ENCODE peak calls at places on chromosomes 11 and 22, in four cellular contexts. One of them, this sample, is unnamed.

GRCh38 chr11:96390403-96390830 is 604 bp downstream of the JRKL start:
- DNase-seq in stomach: no peak
- DNase-seq in suprapubic skin: no peak
- DNase-seq in spleen: no peak
- DNase-seq in this sample: no peak

GRCh38 chr11:120064341-120064740 is 73.6 kb downstream of the TRIM29 start:
- DNase-seq in spleen: no peak
- DNase-seq in suprapubic skin: peak
- DNase-seq in stomach: no peak
- DNase-seq in this sample: no peak

GRCh38 chr11:68528630-68529029 is 68.1 kb downstream of the PPP6R3 start:
- DNase-seq in stomach: no peak
- DNase-seq in suprapubic skin: no peak
- DNase-seq in spleen: no peak
- DNase-seq in this sample: peak

GRCh38 chr22:28497188-28497587 is 182.5 kb downstream of the TTC28 start:
- DNase-seq in stomach: no peak
- DNase-seq in suprapubic skin: no peak
- DNase-seq in spleen: no peak
- DNase-seq in this sample: no peak

GRCh38 chr11:123430736-123431356 is 777 bp downstream of the GRAMD1B start:
- DNase-seq in spleen: peak
- DNase-seq in suprapubic skin: peak
- DNase-seq in stomach: peak
- DNase-seq in this sample: peak

GRCh38 chr11:85752201-85752889 is 58.6 kb downstream of the SYTL2 start:
- DNase-seq in stomach: no peak
- DNase-seq in spleen: no peak
- DNase-seq in suprapubic skin: no peak
- DNase-seq in this sample: no peak

GRCh38 chr11:85464283-85464682 is 162.9 kb downstream of the DLG2 start:
- DNase-seq in spleen: no peak
- DNase-seq in suprapubic skin: no peak
- DNase-seq in stomach: no peak
- DNase-seq in this sample: no peak

GRCh38 chr22:19174106-19175025 is 4.2 kb downstream of the SLC25A1 start:
- DNase-seq in stomach: no peak
- DNase-seq in spleen: peak
- DNase-seq in suprapubic skin: no peak
- DNase-seq in this sample: no peak

GRCh38 chr11:101444851-101445250 is 139.0 kb downstream of the TRPC6 start:
- DNase-seq in spleen: no peak
- DNase-seq in stomach: no peak
- DNase-seq in suprapubic skin: no peak
- DNase-seq in this sample: no peak

GRCh38 chr11:110349109-110349996 is 52.9 kb upstream of the RDX start:
- DNase-seq in suprapubic skin: no peak
- DNase-seq in stomach: no peak
- DNase-seq in spleen: no peak
- DNase-seq in this sample: no peak

GRCh38 chr11:63564056-63564784 is 1.0 kb upstream of the PLAAT2 start:
- DNase-seq in suprapubic skin: no peak
- DNase-seq in spleen: no peak
- DNase-seq in stomach: peak
- DNase-seq in this sample: no peak

GRCh38 chr22:32572741-32573140 is 98.1 kb downstream of the FBXO7 start:
- DNase-seq in stomach: no peak
- DNase-seq in spleen: no peak
- DNase-seq in suprapubic skin: peak
- DNase-seq in this sample: no peak

GRCh38 chr11:47609675-47610074 is 15.5 kb upstream of the C1QTNF4 start:
- DNase-seq in spleen: no peak
- DNase-seq in stomach: no peak
- DNase-seq in suprapubic skin: peak
- DNase-seq in this sample: no peak

GRCh38 chr11:78499971-78500370 is 74.7 kb downstream of the NARS2 start:
- DNase-seq in suprapubic skin: no peak
- DNase-seq in spleen: no peak
- DNase-seq in stomach: no peak
- DNase-seq in this sample: no peak

GRCh38 chr11:36012979-36013378 is 69.1 kb downstream of the LDLRAD3 start:
- DNase-seq in stomach: no peak
- DNase-seq in suprapubic skin: no peak
- DNase-seq in spleen: no peak
- DNase-seq in this sample: no peak

GRCh38 chr11:35013514-35014191 is 97.2 kb downstream of the PDHX start:
- DNase-seq in stomach: no peak
- DNase-seq in suprapubic skin: no peak
- DNase-seq in spleen: no peak
- DNase-seq in this sample: no peak

GRCh38 chr11:33828604-33829429 is 54.5 kb upstream of the FBXO3 start:
- DNase-seq in suprapubic skin: no peak
- DNase-seq in spleen: no peak
- DNase-seq in stomach: no peak
- DNase-seq in this sample: no peak

GRCh38 chr11:127362754-127363153 is 362.2 kb upstream of the KIRREL3 start:
- DNase-seq in suprapubic skin: no peak
- DNase-seq in spleen: no peak
- DNase-seq in stomach: no peak
- DNase-seq in this sample: no peak

GRCh38 chr11:76314741-76315090 is 66.2 kb downstream of the THAP12 start:
- DNase-seq in stomach: no peak
- DNase-seq in spleen: no peak
- DNase-seq in suprapubic skin: no peak
- DNase-seq in this sample: no peak

GRCh38 chr11:48141475-48142100 is 75.0 kb upstream of the OR4B1 start:
- DNase-seq in suprapubic skin: no peak
- DNase-seq in spleen: no peak
- DNase-seq in stomach: no peak
- DNase-seq in this sample: no peak

GRCh38 chr11:69644071-69644961 is 3.4 kb downstream of the CCND1 start:
- DNase-seq in suprapubic skin: peak
- DNase-seq in spleen: peak
- DNase-seq in stomach: peak
- DNase-seq in this sample: peak

GRCh38 chr22:20304646-20305045 is 15.2 kb downstream of the DGCR6L start:
- DNase-seq in spleen: no peak
- DNase-seq in stomach: no peak
- DNase-seq in suprapubic skin: no peak
- DNase-seq in this sample: no peak

GRCh38 chr11:75813126-75813525 is 1.9 kb upstream of the UVRAG start:
- DNase-seq in spleen: no peak
- DNase-seq in stomach: no peak
- DNase-seq in suprapubic skin: no peak
- DNase-seq in this sample: no peak

GRCh38 chr22:44331881-44332714 is 19.3 kb upstream of the SHISAL1 start:
- DNase-seq in stomach: no peak
- DNase-seq in suprapubic skin: no peak
- DNase-seq in spleen: no peak
- DNase-seq in this sample: peak

GRCh38 chr11:65491614-65492386 is 7.0 kb upstream of the MALAT1 start:
- DNase-seq in stomach: peak
- DNase-seq in spleen: no peak
- DNase-seq in suprapubic skin: peak
- DNase-seq in this sample: peak

GRCh38 chr22:39832627-39833074 is 60.9 kb downstream of the ENTHD1 start:
- DNase-seq in suprapubic skin: no peak
- DNase-seq in spleen: no peak
- DNase-seq in stomach: no peak
- DNase-seq in this sample: no peak

GRCh38 chr11:10029386-10030121 is 264.5 kb downstream of the SBF2 start:
- DNase-seq in suprapubic skin: no peak
- DNase-seq in stomach: no peak
- DNase-seq in spleen: no peak
- DNase-seq in this sample: no peak

GRCh38 chr22:41367039-41367679 is 14.6 kb upstream of the TEF start:
- DNase-seq in spleen: peak
- DNase-seq in suprapubic skin: peak
- DNase-seq in stomach: peak
- DNase-seq in this sample: peak

DNA sequence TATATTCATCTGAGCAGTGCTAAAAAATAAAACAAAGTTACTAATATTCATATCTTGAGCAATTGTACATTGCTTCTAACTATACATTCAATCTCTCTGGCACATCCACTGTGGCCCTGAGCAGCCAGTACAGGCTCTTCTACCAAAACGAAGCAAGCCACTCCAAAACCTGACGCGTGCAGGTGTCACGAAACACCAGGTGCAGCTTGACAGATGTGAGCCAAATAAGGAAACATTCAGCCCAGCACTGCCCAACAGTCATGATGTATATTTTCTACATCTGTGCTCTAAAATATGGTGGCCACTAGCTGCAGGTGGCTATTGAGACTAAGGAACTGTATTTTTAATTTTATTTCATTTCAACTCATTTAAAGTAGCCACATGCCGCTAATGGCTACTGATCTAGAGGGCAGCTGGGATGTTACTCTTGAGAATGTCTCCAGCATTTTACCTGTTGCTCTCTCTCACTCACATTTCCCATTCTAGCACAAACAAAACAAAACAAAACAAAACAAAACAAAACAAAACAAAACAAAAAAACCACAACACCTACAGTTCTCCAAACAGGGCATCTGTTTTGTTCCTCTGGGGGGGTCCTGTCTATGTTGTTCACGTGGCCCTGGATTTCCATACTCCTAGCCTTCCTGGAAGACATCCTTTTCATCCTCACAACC is 77.7 kb downstream of the LARGE1 start:
- DNase-seq in suprapubic skin: no peak
- DNase-seq in spleen: no peak
- DNase-seq in stomach: no peak
- DNase-seq in this sample: no peak
- TF ChIP-seq POLR2AphosphoS5 in suprapubic skin: no peak
- TF ChIP-seq POLR2AphosphoS5 in spleen: no peak
- TF ChIP-seq POLR2AphosphoS5 in stomach: no peak
- TF ChIP-seq POLR2AphosphoS5 in this sample: no peak

GRCh38 chr22:46794067-46794466 is 31.6 kb downstream of the TBC1D22A start:
- DNase-seq in spleen: peak
- DNase-seq in suprapubic skin: no peak
- DNase-seq in stomach: peak
- DNase-seq in this sample: no peak
- TF ChIP-seq CTCF in spleen: no peak
- TF ChIP-seq CTCF in suprapubic skin: no peak
- TF ChIP-seq CTCF in stomach: no peak
- TF ChIP-seq CTCF in this sample: no peak

GRCh38 chr22:42644422-42645340 is 4.3 kb upstream of the ATP5MGL start:
- DNase-seq in stomach: peak
- DNase-seq in suprapubic skin: no peak
- DNase-seq in spleen: no peak
- DNase-seq in this sample: peak

GRCh38 chr22:42639541-42640241 is 710 bp downstream of the ATP5MGL start:
- DNase-seq in suprapubic skin: no peak
- DNase-seq in spleen: no peak
- DNase-seq in stomach: no peak
- DNase-seq in this sample: no peak

GRCh38 chr22:42642801-42643631 is 2.6 kb upstream of the ATP5MGL start:
- DNase-seq in suprapubic skin: no peak
- DNase-seq in stomach: peak
- DNase-seq in spleen: no peak
- DNase-seq in this sample: peak

GRCh38 chr22:42643632-42644421 is 3.4 kb upstream of the ATP5MGL start:
- DNase-seq in suprapubic skin: no peak
- DNase-seq in stomach: no peak
- DNase-seq in spleen: no peak
- DNase-seq in this sample: no peak

DNA sequence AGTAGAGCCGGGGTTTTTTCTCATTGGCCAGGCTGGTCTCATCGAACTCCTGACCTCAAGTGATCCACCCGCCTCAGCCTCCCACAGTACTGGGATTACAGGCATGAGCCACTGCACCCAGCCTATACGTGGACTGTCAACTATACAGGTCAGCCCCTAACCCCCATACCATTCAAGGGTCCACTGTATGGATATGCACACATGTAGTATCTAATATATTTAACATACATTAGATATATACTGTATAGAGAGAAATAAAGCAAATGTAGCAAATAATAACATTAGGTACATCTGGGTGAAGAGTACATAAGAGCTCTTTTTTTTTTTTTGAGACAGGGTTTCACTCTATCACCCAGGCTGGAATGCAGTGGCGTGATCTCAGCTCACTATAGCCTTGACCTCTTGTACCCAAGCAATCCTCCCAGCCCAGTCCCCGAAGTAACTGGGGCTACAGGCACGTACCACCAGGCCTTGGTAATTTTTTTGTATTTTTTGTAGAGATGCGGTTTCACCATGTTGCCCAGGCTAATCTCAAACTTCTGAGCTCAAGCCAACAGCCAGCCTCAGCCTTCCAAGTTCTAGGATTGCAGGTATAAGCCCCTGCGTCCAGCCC is 1.5 kb upstream of the ATP5MGL start:
- DNase-seq in suprapubic skin: no peak
- DNase-seq in spleen: no peak
- DNase-seq in stomach: no peak
- DNase-seq in this sample: no peak
- TF ChIP-seq POLR2AphosphoS5 in suprapubic skin: no peak
- TF ChIP-seq POLR2AphosphoS5 in spleen: no peak
- TF ChIP-seq POLR2AphosphoS5 in stomach: no peak
- TF ChIP-seq POLR2AphosphoS5 in this sample: no peak

GRCh38 chr11:61791737-61792309 is 576 bp downstream of the TMEM258 start:
- DNase-seq in stomach: peak
- DNase-seq in suprapubic skin: no peak
- DNase-seq in spleen: no peak
- DNase-seq in this sample: peak
- TF ChIP-seq CTCF in stomach: no peak
- TF ChIP-seq CTCF in suprapubic skin: no peak
- TF ChIP-seq CTCF in spleen: no peak
- TF ChIP-seq CTCF in this sample: no peak

DNA sequence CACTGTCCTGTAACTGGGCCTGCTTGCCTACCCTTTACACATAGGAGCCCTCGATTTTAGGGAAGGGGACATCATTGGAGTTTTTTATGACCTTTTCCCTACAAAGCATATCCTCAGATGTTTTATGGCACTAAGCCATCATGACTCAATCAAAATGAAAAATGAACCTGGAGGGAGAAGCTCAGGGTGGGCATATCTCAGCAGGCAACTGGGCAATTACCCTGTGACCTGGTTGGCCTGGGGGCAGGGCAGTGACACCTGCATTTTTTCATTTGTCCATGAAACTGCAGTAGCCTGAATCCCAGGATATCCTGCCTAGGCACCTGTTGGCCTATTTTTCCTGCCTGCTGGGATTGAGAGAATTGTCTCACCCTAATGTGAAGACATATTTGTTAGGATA is 45.2 kb upstream of the BLID start:
- DNase-seq in suprapubic skin: no peak
- DNase-seq in spleen: no peak
- DNase-seq in stomach: no peak
- DNase-seq in this sample: no peak
- TF ChIP-seq POLR2AphosphoS5 in suprapubic skin: no peak
- TF ChIP-seq POLR2AphosphoS5 in spleen: no peak
- TF ChIP-seq POLR2AphosphoS5 in stomach: no peak
- TF ChIP-seq POLR2AphosphoS5 in this sample: no peak

GRCh38 chr11:90476442-90477007 is 253.7 kb upstream of the CHORDC1 start:
- DNase-seq in stomach: peak
- DNase-seq in suprapubic skin: no peak
- DNase-seq in spleen: no peak
- DNase-seq in this sample: peak
- TF ChIP-seq CTCF in stomach: peak
- TF ChIP-seq CTCF in suprapubic skin: no peak
- TF ChIP-seq CTCF in spleen: peak
- TF ChIP-seq CTCF in this sample: peak

This sample was measured in upper lobe of left lung.